ENCODE peak calls at places on chromosomes 2 and 18, in seven cellular contexts. Y, U, T, Q, M, S and I are unnamed samples.
A peak's percentile ranks its signal among the peaks of the same experiment; 100 is the strongest.

GRCh38 chr18:52007109-52007508 is 332.9 kb upstream of the DCC start:
- DNase-seq in S (no peak), Y (no peak), M (no peak), T (no peak), U (no peak), Q (no peak), I (no peak)

GRCh38 chr2:237421542-237422047 is 7.6 kb upstream of the COL6A3 start:
- DNase-seq in Q (peak; percentile 92), Y (peak; percentile 76), U (peak; percentile 94), T (peak; percentile 73), M (peak; percentile 68), S (peak; percentile 40), I (peak; percentile 46)

GRCh38 chr18:49769047-49769708 is 44.2 kb downstream of the ACAA2 start:
- DNase-seq in S (no peak), M (no peak), Y (no peak), U (no peak), Q (no peak), T (no peak), I (no peak)

GRCh38 chr18:49757513-49758262 is 55.6 kb downstream of the ACAA2 start:
- DNase-seq in Q (peak; percentile 63), T (peak; percentile 28), U (no peak), S (peak; percentile 32), M (no peak), Y (no peak), I (no peak)

GRCh38 chr2:28687640-28688039 is 64.0 kb upstream of the PPP1CB start:
- DNase-seq in T (no peak), M (no peak), S (no peak), Y (no peak), Q (no peak), U (no peak), I (no peak)

GRCh38 chr2:213157242-213157641 is 5.8 kb upstream of the IKZF2 start:
- DNase-seq in Q (no peak), Y (no peak), M (no peak), U (no peak), T (no peak), S (no peak), I (no peak)

GRCh38 chr18:3405713-3406112 is 44.3 kb upstream of the TGIF1 start:
- DNase-seq in Y (no peak), T (no peak), Q (no peak), U (no peak), M (no peak), S (no peak), I (no peak)

GRCh38 chr2:134120160-134120717 is 133.6 kb upstream of the MGAT5 start:
- DNase-seq in Y (peak; percentile 23), S (no peak), T (no peak), U (no peak), Q (peak; percentile 62), M (no peak), I (no peak)

GRCh38 chr2:23138686-23139085 is 246.3 kb upstream of the KLHL29 start:
- DNase-seq in Y (no peak), T (no peak), M (no peak), U (no peak), S (no peak), Q (no peak), I (no peak)

GRCh38 chr2:218855305-218856167 is 4.1 kb upstream of the WNT6 start:
- DNase-seq in S (no peak), Q (no peak), T (no peak), Y (no peak), U (peak; percentile 39), M (no peak), I (no peak)

GRCh38 chr18:31546476-31546875 is 45.2 kb upstream of the TTR start:
- DNase-seq in T (no peak), U (no peak), M (no peak), S (no peak), Y (no peak), Q (no peak), I (no peak)

GRCh38 chr18:2627821-2628276 is 27.7 kb upstream of the SMCHD1 start:
- DNase-seq in S (no peak), M (no peak), Q (no peak), U (no peak), T (peak; percentile 26), Y (no peak), I (no peak)

GRCh38 chr18:24677011-24677410 is 216.6 kb downstream of the HRH4 start:
- DNase-seq in S (no peak), U (no peak), Q (no peak), T (no peak), M (no peak), Y (no peak), I (no peak)

DNA sequence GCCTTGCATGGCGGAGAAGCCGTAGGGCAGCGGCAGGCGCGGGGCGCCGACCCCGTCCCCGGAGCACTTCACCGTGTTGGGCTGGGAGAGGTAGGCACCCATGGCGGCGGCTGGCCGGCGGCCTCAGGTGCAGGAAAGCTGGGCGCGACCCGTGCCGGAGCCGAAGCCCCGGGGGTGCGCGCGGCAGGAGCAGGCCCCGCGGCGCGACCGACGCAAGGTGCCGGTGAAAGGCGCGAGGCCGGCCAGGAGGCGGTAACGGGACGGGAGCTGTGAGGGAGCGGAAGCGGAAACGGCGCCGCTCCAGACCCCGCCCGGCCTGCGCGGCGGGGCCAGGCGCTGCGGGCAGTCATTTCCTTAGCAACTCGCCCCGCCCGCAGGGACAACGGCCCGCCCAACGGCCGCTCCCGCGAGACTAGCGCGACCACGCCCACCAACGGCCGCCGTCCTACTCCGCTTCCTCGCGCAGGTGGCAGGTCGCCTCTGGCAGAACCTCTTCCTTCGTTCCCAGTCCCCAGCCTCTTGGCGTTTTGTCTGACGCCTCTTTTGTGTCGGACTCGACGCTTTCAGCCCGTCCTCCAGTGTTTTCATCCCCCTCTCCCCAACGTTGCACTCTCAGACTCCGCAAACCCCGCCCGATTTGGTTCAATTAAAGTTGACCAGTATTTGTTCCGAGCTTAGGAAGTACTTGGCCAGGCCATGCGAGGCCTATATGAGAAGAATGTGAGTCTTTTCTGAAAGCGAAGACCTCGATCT is at the start of gene PPM1G:
- DNase-seq in T (peak; percentile 82), M (peak; percentile 95), Q (peak; percentile 99), U (peak; percentile 97), Y (peak; percentile 97), S (peak; percentile 88), I (peak; percentile 90)
- TF ChIP-seq POLR2A in T (peak; percentile 90), M (peak; percentile 59), Q (peak; percentile 92), U (no peak), Y (peak; percentile 98), S (peak; percentile 94), I (peak; percentile 88)

GRCh38 chr2:230715201-230715600 is 2.6 kb downstream of the CAB39 start:
- DNase-seq in Q (no peak), S (no peak), M (no peak), U (no peak), T (no peak), Y (peak; percentile 60), I (no peak)
- TF ChIP-seq POLR2AphosphoS5 in Q (no peak), S (no peak), M (no peak), U (no peak), T (no peak), Y (no peak), I (no peak)

DNA sequence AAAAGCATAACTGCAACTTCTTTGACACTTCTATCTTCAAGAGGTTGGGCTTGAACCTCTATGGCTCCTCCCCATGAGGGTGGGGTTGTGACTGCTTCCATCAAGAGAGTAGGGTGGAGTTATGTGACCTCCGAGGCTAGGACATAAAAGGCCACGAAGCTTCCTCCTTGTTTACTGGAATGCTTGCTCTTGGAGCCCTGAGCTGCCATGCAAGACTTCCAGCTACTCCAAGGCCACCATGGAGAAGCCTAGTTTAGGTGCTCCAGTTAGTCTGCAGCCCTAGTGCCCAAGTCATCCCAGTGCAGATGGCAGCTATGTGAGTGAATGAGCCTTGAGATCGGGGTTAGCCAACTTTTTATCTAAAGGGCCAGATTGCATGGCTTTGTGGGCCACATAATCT is 2.4 kb upstream of the MERTK start:
- DNase-seq in Y (no peak), T (no peak), Q (no peak), M (no peak), U (no peak), S (no peak), I (no peak)
- TF ChIP-seq POLR2A in Y (no peak), T (no peak), Q (no peak), M (no peak), U (no peak), S (no peak), I (no peak)

GRCh38 chr2:48398285-48399135 is 131.4 kb upstream of the STON1 start:
- DNase-seq in U (no peak), Y (no peak), S (no peak), Q (no peak), T (no peak), M (no peak), I (no peak)
- TF ChIP-seq POLR2AphosphoS5 in U (no peak), Y (no peak), S (no peak), Q (no peak), T (no peak), M (no peak), I (no peak)

GRCh38 chr2:196169521-196169920 is 1.9 kb downstream of the STK17B start:
- DNase-seq in S (no peak), M (no peak), Q (no peak), Y (peak; percentile 16), T (no peak), U (no peak), I (no peak)

GRCh38 chr2:196171248-196171871 is at the start of gene STK17B:
- DNase-seq in M (peak; percentile 96), T (peak; percentile 88), Y (peak; percentile 94), Q (peak; percentile 89), S (peak; percentile 83), U (peak; percentile 96), I (peak; percentile 81)

GRCh38 chr2:196171946-196172345 is 568 bp upstream of the STK17B start:
- DNase-seq in S (no peak), Y (peak; percentile 34), U (no peak), T (no peak), M (no peak), Q (no peak), I (no peak)

GRCh38 chr2:196170681-196171247 is 614 bp downstream of the STK17B start:
- DNase-seq in T (no peak), Y (no peak), M (peak; percentile 23), U (no peak), Q (no peak), S (no peak), I (no peak)

GRCh38 chr2:196170202-196170680 is 1.1 kb downstream of the STK17B start:
- DNase-seq in T (no peak), Q (no peak), S (no peak), Y (peak; percentile 75), U (no peak), M (peak; percentile 31), I (no peak)
- TF ChIP-seq POLR2A in T (no peak), Q (no peak), S (no peak), Y (no peak), U (no peak), M (peak; percentile 33), I (peak; percentile 30)

GRCh38 chr2:191166756-191167445 is 16.1 kb upstream of the STAT4 start:
- DNase-seq in U (no peak), Y (no peak), M (no peak), Q (no peak), T (no peak), S (no peak), I (no peak)

GRCh38 chr2:191170301-191170636 is 19.5 kb upstream of the STAT4 start:
- DNase-seq in M (no peak), T (no peak), U (no peak), Q (no peak), S (no peak), Y (no peak), I (no peak)

GRCh38 chr2:191169456-191170300 is 18.9 kb upstream of the STAT4 start:
- DNase-seq in S (no peak), T (no peak), M (no peak), Q (no peak), Y (no peak), U (no peak), I (no peak)

GRCh38 chr2:191166111-191166755 is 15.4 kb upstream of the STAT4 start:
- DNase-seq in S (no peak), T (no peak), Q (no peak), Y (peak; percentile 91), M (peak; percentile 23), U (no peak), I (no peak)

GRCh38 chr2:191167766-191168165 is 17.0 kb upstream of the STAT4 start:
- DNase-seq in Y (peak; percentile 19), T (no peak), U (peak; percentile 67), S (no peak), M (no peak), Q (no peak), I (no peak)
- TF ChIP-seq POLR2AphosphoS5 in Y (no peak), T (no peak), U (peak; percentile 24), S (no peak), M (no peak), Q (no peak), I (no peak)